ENCODE peak calls at places on chromosomes 7 and 10, in five cellular contexts. I, N, T, S and R are unnamed samples.

GRCh38 chr7:132666786-132667185 is 90.5 kb upstream of the PLXNA4 start:
- DNase-seq in T (no peak), S (no peak), N (no peak), I (no peak), R (no peak)

GRCh38 chr10:62541811-62542210 is 167.6 kb downstream of the ZNF365 start:
- DNase-seq in I (no peak), S (no peak), T (no peak), N (no peak), R (no peak)

GRCh38 chr10:109205929-109206585 is 717.3 kb downstream of the XPNPEP1 start:
- DNase-seq in S (no peak), I (no peak), N (no peak), T (no peak), R (no peak)

GRCh38 chr7:126606331-126606730 is 646.4 kb downstream of the GRM8 start:
- DNase-seq in S (no peak), I (no peak), T (no peak), N (no peak), R (no peak)

GRCh38 chr10:33735463-33735862 is 401.0 kb upstream of the NRP1 start:
- DNase-seq in I (no peak), S (no peak), T (no peak), N (no peak), R (no peak)

GRCh38 chr10:113038985-113039384 is 88.9 kb downstream of the TCF7L2 start:
- DNase-seq in N (no peak), T (no peak), I (no peak), S (no peak), R (no peak)

GRCh38 chr10:68636335-68636734 is 76.2 kb downstream of the TET1 start:
- DNase-seq in T (no peak), S (no peak), I (no peak), N (no peak), R (no peak)

GRCh38 chr10:104580774-104581675 is 60.1 kb upstream of the SORCS3 start:
- DNase-seq in T (peak; percentile 64), I (peak; percentile 21), N (peak; percentile 67), S (peak; percentile 80), R (peak; percentile 31)

GRCh38 chr7:159030490-159031134 is 114.1 kb downstream of the VIPR2 start:
- DNase-seq in S (peak; percentile 62), I (no peak), T (peak; percentile 27), N (no peak), R (no peak)

GRCh38 chr10:21526952-21527633 is 1.6 kb upstream of the SKIDA1 start:
- DNase-seq in S (peak; percentile 64), T (no peak), N (peak; percentile 26), I (peak; percentile 29), R (peak; percentile 32)

GRCh38 chr7:151351967-151352366 is 10.4 kb downstream of the NUB1 start:
- DNase-seq in S (no peak), I (peak; percentile 41), N (peak; percentile 80), T (no peak), R (peak; percentile 50)

GRCh38 chr10:60175418-60175817 is 214.3 kb downstream of the ANK3 start:
- DNase-seq in N (no peak), S (no peak), I (no peak), T (no peak), R (no peak)

GRCh38 chr7:128672927-128673517 is 930 bp downstream of the GARIN1A start:
- DNase-seq in T (peak; percentile 12), S (no peak), N (no peak), I (no peak), R (no peak)

GRCh38 chr10:100660945-100661344 is 84.4 kb upstream of the PAX2 start:
- DNase-seq in I (no peak), S (no peak), N (no peak), T (no peak), R (no peak)

GRCh38 chr7:72112530-72112929 is 299.6 kb downstream of the CALN1 start:
- DNase-seq in I (no peak), N (no peak), S (no peak), T (no peak), R (no peak)

GRCh38 chr7:774161-775109 is 47.4 kb upstream of the PRKAR1B start:
- DNase-seq in N (peak; percentile 57), S (peak; percentile 65), I (peak; percentile 37), T (peak; percentile 7), R (peak; percentile 64)

GRCh38 chr10:132137111-132138072 is 49.4 kb upstream of the DPYSL4 start:
- DNase-seq in N (no peak), I (no peak), T (no peak), S (no peak), R (no peak)

GRCh38 chr7:116249969-116250553 is 39.7 kb downstream of the TES start:
- DNase-seq in T (peak; percentile 52), N (peak; percentile 12), I (no peak), S (peak; percentile 14), R (no peak)

GRCh38 chr10:117942261-117942660 is 104.5 kb downstream of the RAB11FIP2 start:
- DNase-seq in S (no peak), T (no peak), I (no peak), N (no peak), R (no peak)

GRCh38 chr7:105877736-105878135 is 1.3 kb upstream of the ATXN7L1 start:
- DNase-seq in I (no peak), N (no peak), T (no peak), S (no peak), R (no peak)

GRCh38 chr7:4129481-4130122 is 552.5 kb upstream of the FOXK1 start:
- DNase-seq in I (no peak), T (no peak), S (peak; percentile 28), N (no peak), R (no peak)

GRCh38 chr10:64416011-64416410 is 894.8 kb downstream of the REEP3 start:
- DNase-seq in T (no peak), S (no peak), N (no peak), I (no peak), R (no peak)

GRCh38 chr10:99430116-99430450 is 341 bp downstream of the GOT1 start:
- DNase-seq in N (no peak), I (no peak), S (no peak), T (no peak), R (no peak)

GRCh38 chr7:192035-192649 is at the start of gene FAM20C:
- DNase-seq in T (peak; percentile 23), N (peak; percentile 37), S (peak; percentile 78), I (no peak), R (peak; percentile 5)

GRCh38 chr7:82164813-82165212 is 278.8 kb downstream of the CACNA2D1 start:
- DNase-seq in N (no peak), S (no peak), T (no peak), I (no peak), R (no peak)

GRCh38 chr10:89853796-89854195 is 152.4 kb downstream of the KIF20B start:
- DNase-seq in S (no peak), I (no peak), T (no peak), N (no peak), R (no peak)

GRCh38 chr7:13257661-13258060 is 570.2 kb downstream of the ARL4A start:
- DNase-seq in I (no peak), S (no peak), T (no peak), N (no peak), R (no peak)

GRCh38 chr10:8240861-8241260 is 186.4 kb downstream of the GATA3 start:
- DNase-seq in T (no peak), N (no peak), I (no peak), S (no peak), R (no peak)

DNA sequence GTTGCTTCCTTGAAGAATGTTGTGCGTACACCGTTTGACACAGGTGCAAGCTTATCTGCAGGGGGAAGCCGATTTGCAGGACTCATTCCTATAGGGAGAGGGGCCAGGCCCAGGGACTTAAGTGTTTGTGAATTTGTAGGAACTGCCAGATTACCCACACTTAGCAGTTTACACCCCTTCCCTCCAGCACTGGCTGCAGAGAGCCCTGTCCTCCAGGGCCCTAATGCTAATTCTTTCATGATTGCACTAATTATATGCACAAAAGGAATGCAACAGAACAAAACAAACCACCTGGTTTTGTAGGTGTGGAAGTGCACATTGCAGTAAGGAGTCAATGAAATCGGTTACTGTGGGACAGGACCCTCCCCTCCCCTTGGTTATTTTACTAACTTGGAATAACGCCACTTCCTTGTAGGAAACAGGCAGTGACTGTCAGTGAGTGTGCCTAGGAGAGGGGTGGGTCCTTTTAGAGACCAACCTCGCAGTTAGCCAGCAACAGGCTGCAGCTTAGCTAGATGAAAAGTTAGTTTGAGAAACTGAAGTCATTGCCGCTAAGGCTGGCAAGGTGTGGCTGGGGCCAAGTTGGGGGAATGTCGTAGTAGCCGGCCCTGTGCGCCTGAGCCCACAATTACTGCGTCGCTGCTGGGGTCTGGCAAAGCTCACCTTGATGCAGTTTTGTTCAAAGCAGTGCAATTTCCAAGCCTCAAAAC is 60.6 kb downstream of the CUX1 start:
- DNase-seq in I (no peak), S (no peak), T (no peak), N (no peak), R (no peak)
- H3K27ac ChIP-seq in I (no peak overlapping the region), S (no peak overlapping the region), T (no peak overlapping the region), N (no peak overlapping the region), R (no peak overlapping the region)

DNA sequence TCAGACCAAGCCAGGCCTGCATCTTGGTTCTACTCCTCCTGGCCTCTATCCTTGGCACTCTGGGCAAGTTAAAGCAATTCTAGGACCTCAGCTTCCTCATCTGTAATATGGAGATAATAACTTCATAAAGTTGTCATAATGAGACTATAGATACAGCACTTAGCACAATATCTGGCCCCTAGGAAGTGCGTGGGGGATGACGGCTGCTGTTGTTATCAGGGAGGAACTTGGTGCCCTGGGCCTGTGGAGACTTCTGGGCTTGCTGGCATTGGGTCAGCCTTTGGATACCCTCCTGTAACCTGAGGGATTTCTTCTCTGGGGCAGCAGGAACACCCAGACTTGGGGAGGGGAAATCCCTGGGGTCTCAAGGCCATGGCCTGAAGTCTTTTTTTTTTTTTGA is 27.6 kb downstream of the PFKFB3 start:
- DNase-seq in I (no peak), T (no peak), S (no peak), N (no peak), R (no peak)
- H3K36me3 ChIP-seq in I (peaks cover 55% of the 10 kb centered on the region), T (peaks cover 20% of the 10 kb centered on the region), S (peaks cover 66% of the 10 kb centered on the region), N (no peaks in the 10 kb centered on the region), R (peaks cover 16% of the 10 kb centered on the region)

DNA sequence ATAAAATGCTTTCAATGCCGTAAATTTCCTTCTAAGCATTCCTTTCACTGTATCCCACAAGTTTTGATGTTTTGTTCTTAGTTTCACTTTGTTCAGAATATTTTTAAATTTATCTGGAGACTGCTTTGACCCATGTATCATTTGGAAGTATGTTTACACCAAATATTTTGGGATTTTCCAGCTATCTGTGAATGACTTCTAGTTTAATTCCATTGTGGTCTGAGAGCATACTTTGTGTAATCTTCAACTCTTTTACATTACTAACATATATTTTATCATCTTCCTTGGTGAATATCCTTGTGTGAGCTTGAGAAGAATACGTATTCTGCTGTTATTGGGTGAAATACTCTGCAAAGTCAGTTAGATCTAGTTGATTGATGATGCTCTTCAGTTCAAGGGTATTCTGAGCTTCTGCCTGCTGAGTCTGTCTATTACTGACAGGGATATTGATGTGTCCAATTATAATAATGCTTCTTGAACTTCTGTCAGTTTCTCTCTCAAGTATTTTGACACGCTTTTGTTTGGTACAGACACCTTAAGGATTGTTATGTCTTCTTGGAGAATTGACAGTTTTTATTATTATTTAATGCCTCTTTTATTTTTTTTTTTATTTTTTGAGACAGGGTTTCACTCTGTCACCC is 31.6 kb downstream of the MKLN1 start:
- DNase-seq in S (no peak), N (no peak), I (no peak), T (no peak), R (no peak)
- H3K27ac ChIP-seq in S (no peak overlapping the region), N (no peak overlapping the region), I (no peak overlapping the region), T (no peak overlapping the region), R (no peak overlapping the region)

DNA sequence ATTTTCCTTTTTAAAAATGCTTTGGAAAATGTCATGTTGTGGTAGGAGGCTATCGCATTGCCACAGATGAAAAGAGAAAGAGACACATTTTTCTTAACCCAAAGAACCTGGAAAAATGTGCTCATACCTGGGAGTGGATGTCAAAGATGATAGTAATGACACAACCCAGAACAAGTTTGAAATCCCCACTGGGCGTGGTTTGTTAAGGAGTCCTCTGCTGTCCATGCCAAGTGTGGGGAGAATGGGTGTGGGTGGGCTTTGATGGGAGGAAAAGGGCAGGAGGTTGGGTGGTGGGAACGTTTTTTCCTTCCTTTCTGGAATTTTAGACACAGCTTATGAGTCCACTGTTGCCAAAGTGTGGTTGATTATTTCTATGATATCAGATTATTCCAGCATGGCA is 10.9 kb downstream of the OPTN start:
- DNase-seq in T (no peak), I (no peak), S (no peak), N (no peak), R (no peak)
- H3K36me3 ChIP-seq in T (no peaks in the 10 kb centered on the region), I (peaks cover 59% of the 10 kb centered on the region), S (peaks cover 23% of the 10 kb centered on the region), N (peaks cover 25% of the 10 kb centered on the region), R (peaks cover 18% of the 10 kb centered on the region)